ENCODE peak calls at places on chromosomes 7 and 10, in five cellular contexts. B is PC-3, C is GM12878, Q is astrocyte, F is endothelial cell of umbilical vein. I is an unnamed sample.

GRCh38 chr7:79529896-79530235 is 76.4 kb upstream of the MAGI2 start:
- DNase-seq in B (peak), Q (peak), C (no peak), F (no peak), I (peak)

GRCh38 chr10:25815999-25816768 is 117.8 kb upstream of the MYO3A start:
- DNase-seq in F (no peak), Q (peak), C (no peak), B (no peak), I (no peak)

GRCh38 chr10:132451506-132452215 is 54.7 kb downstream of the PWWP2B start:
- DNase-seq in C (no peak), B (no peak), F (no peak), Q (no peak), I (no peak)

GRCh38 chr7:149316606-149317005 is 54.6 kb downstream of the ZNF783 start:
- DNase-seq in C (no peak), Q (no peak), F (no peak), B (no peak), I (no peak)

GRCh38 chr10:71766717-71767419 is 6.5 kb downstream of the VSIR start:
- DNase-seq in Q (peak), C (no peak), B (peak), F (peak), I (peak)

GRCh38 chr10:116271593-116272496 is 1.2 kb downstream of the GFRA1 start:
- DNase-seq in Q (no peak), B (no peak), C (no peak), F (no peak), I (peak)

GRCh38 chr7:8212638-8213037 is 49.3 kb downstream of the ICA1 start:
- DNase-seq in F (no peak), B (no peak), Q (no peak), C (no peak), I (no peak)

GRCh38 chr7:50851891-50852290 is 69.2 kb upstream of the GRB10 start:
- DNase-seq in Q (no peak), F (no peak), C (no peak), B (no peak), I (no peak)

GRCh38 chr10:106537866-106538265 is 626.6 kb downstream of the SORCS1 start:
- DNase-seq in C (no peak), B (no peak), F (no peak), Q (no peak), I (no peak)

GRCh38 chr7:150927954-150928340 is 50.2 kb downstream of the KCNH2 start:
- DNase-seq in Q (no peak), B (peak), F (no peak), C (no peak), I (peak)

GRCh38 chr7:101783381-101784181 is 33.8 kb upstream of the CUX1 start:
- DNase-seq in C (no peak), B (no peak), F (no peak), Q (no peak), I (no peak)

GRCh38 chr10:124622158-124622557 is 122.0 kb downstream of the FAM53B start:
- DNase-seq in C (no peak), B (no peak), F (no peak), Q (no peak), I (no peak)

GRCh38 chr10:42864575-42864974 is 82.0 kb downstream of the BMS1 start:
- DNase-seq in C (no peak), B (peak), F (no peak), Q (no peak), I (peak)

GRCh38 chr10:94288361-94289116 is 74.2 kb downstream of the NOC3L start:
- DNase-seq in C (no peak), B (no peak), Q (no peak), F (no peak), I (no peak)

GRCh38 chr10:123287594-123288247 is 133.5 kb downstream of the BUB3 start:
- DNase-seq in C (no peak), B (peak), F (no peak), Q (peak), I (peak)

GRCh38 chr7:92882760-92883159 is 46.4 kb upstream of the CDK6 start:
- DNase-seq in C (no peak), F (no peak), B (no peak), Q (no peak), I (no peak)

GRCh38 chr7:19024261-19024660 is 93.2 kb downstream of the TWIST1 start:
- DNase-seq in C (no peak), B (peak), Q (peak), F (no peak), I (peak)

GRCh38 chr10:70139151-70139996 is 6.7 kb upstream of the AIFM2 start:
- DNase-seq in C (no peak), F (no peak), Q (no peak), B (no peak), I (no peak)

GRCh38 chr7:72435366-72435765 is 23.2 kb upstream of the CALN1 start:
- DNase-seq in B (no peak), C (no peak), F (no peak), Q (no peak), I (no peak)

GRCh38 chr7:80018941-80019808 is 115.5 kb upstream of the GNAI1 start:
- DNase-seq in C (no peak), Q (peak), F (peak), B (peak), I (peak)

GRCh38 chr7:151388007-151388297 is 21.9 kb downstream of the WDR86 start:
- DNase-seq in Q (no peak), C (no peak), F (no peak), B (no peak), I (no peak)

GRCh38 chr7:150388709-150389531 is 9.8 kb downstream of the ZNF775 start:
- DNase-seq in Q (peak), C (no peak), F (no peak), B (no peak), I (peak)

GRCh38 chr7:55026867-55027490 is 8.2 kb downstream of the EGFR start:
- DNase-seq in C (no peak), Q (no peak), F (no peak), B (no peak), I (peak)

GRCh38 chr7:37031571-37032257 is 307.4 kb upstream of the AOAH start:
- DNase-seq in C (no peak), F (peak), Q (peak), B (peak), I (peak)

GRCh38 chr10:126571203-126571602 is 99.3 kb downstream of the C10orf90 start:
- DNase-seq in F (no peak), B (peak), Q (no peak), C (no peak), I (no peak)

GRCh38 chr10:96089670-96090462 is 40.2 kb upstream of the ZNF518A start:
- DNase-seq in C (peak), F (peak), Q (peak), B (peak), I (peak)

GRCh38 chr10:30557884-30558283 is 71.7 kb downstream of the LYZL2 start:
- DNase-seq in C (no peak), Q (peak), F (no peak), B (peak), I (peak)

GRCh38 chr10:132107947-132108877 is 42.5 kb downstream of the JAKMIP3 start:
- DNase-seq in F (no peak), Q (no peak), C (no peak), B (no peak), I (no peak)

GRCh38 chr10:46106410-46107255 is 60.6 kb upstream of the MSMB start:
- DNase-seq in Q (peak), B (peak), C (no peak), F (peak), I (peak)

GRCh38 chr10:6802762-6803428 is 222.8 kb upstream of the PRKCQ start:
- DNase-seq in F (no peak), Q (no peak), C (no peak), B (no peak), I (no peak)

GRCh38 chr7:26515462-26515861 is 223.8 kb downstream of the SNX10 start:
- DNase-seq in B (peak), Q (no peak), F (no peak), C (no peak), I (no peak)

GRCh38 chr10:31928531-31929259 is at the start of gene ARHGAP12:
- DNase-seq in F (peak), C (no peak), B (peak), Q (peak), I (peak)

GRCh38 chr10:12586724-12587123 is 237.4 kb downstream of the CAMK1D start:
- DNase-seq in F (no peak), C (no peak), Q (no peak), B (no peak), I (no peak)

GRCh38 chr7:134712196-134712595 is 65.5 kb downstream of the BPGM start:
- DNase-seq in C (no peak), F (no peak), B (no peak), Q (peak), I (peak)

GRCh38 chr7:142328006-142328405 is 70.1 kb upstream of the PRSS58 start:
- DNase-seq in C (no peak), Q (no peak), B (no peak), F (no peak), I (no peak)
- H3K4me2 ChIP-seq in C (no peak), Q (no peak), B (no peak), F (no peak), I (no peak)

DNA sequence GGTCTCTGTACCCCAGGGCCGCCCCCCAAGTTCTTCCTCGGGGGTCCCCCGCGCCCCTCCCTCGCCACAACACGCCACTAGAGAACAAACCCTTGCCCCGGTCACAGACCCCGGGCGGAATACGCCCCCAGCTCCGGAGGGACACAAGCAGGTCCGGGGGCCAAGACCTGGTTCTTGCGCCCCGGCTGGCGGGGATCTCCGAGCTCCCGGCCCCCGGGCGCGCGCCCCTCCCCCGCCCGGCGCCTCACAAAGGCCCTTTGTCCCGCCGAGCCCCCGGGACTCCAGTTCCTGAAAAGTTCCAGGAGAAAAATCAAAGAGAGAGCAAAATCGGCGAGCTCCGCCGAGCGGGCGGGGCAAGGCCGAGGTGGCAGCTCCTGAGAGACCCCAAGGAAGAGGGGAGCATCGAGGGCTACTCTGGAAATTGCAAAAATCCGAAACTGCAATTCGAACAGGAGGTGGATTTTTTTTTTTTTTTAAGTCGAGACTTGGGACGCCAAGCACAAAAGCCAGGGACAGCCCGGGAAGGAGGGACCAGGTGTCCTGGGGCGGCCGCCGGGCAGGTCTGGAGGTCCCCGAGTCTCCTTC is 4.0 kb downstream of the TNRC18 start:
- DNase-seq in Q (no peak), B (peak), C (no peak), F (peak), I (peak)
- TF ChIP-seq EZH2 in Q (no peak), B (no peak), C (no peak), F (no peak), I (no peak)

GRCh38 chr10:52312999-52313349 is 1.1 kb upstream of the DKK1 start:
- DNase-seq in Q (no peak), F (no peak), C (no peak), B (no peak), I (peak)
- H3K4me2 ChIP-seq in Q (peak), F (peak), C (no peak), B (peak), I (peak)

GRCh38 chr10:18140957-18141888 is 999 bp downstream of the CACNB2 start:
- DNase-seq in F (no peak), C (no peak), B (peak), Q (no peak), I (no peak)
- TF ChIP-seq EZH2 in F (peak), C (no peak), B (no peak), Q (no peak), I (no peak)

GRCh38 chr10:67770537-67770936 is 67.5 kb downstream of the DNAJC12 start:
- DNase-seq in C (peak), Q (no peak), B (no peak), F (no peak), I (no peak)
- H3K4me2 ChIP-seq in C (peak), Q (no peak), B (no peak), F (no peak), I (no peak)

GRCh38 chr10:100748251-100749058 is 3.1 kb downstream of the PAX2 start:
- DNase-seq in Q (no peak), C (no peak), F (no peak), B (no peak), I (no peak)

GRCh38 chr10:100749309-100750217 is 4.2 kb downstream of the PAX2 start:
- DNase-seq in F (no peak), C (no peak), B (no peak), Q (no peak), I (no peak)

GRCh38 chr10:100751211-100751933 is 6.0 kb downstream of the PAX2 start:
- DNase-seq in C (no peak), Q (no peak), B (no peak), F (no peak), I (no peak)

GRCh38 chr10:100749059-100749308 is 3.6 kb downstream of the PAX2 start:
- DNase-seq in B (no peak), F (no peak), Q (no peak), C (no peak), I (no peak)

GRCh38 chr10:100750291-100751210 is 5.2 kb downstream of the PAX2 start:
- DNase-seq in F (no peak), C (no peak), Q (no peak), B (no peak), I (no peak)
- TF ChIP-seq EZH2 in F (peak), C (no peak), Q (no peak), B (peak), I (peak)

I was measured in GM23248.